ENCODE peak calls at places on chromosomes 4 and X, in seven cellular contexts. One of them, this sample, is unnamed.

GRCh38 chr4:146638801-146639351 is at the start of gene POU4F2:
- DNase-seq in NCI-H524: peak; percentile 50
- DNase-seq in HFF-Myc: no peak
- DNase-seq in stimulated activated CD8-positive, alpha-beta memory T cell treated with anti-CD3 and anti-CD28 coated beads, Interleukin-7, amount 100 ng/mL, for 1 hour: no peak
- DNase-seq in lower lobe of right lung: no peak
- DNase-seq in right cardiac atrium: peak; percentile 41
- DNase-seq in mesothelial cell of epicardium: peak; percentile 44
- DNase-seq in this sample: peak; percentile 67

GRCh38 chr4:685681-686218 is 3.2 kb downstream of the SLC49A3 start:
- DNase-seq in mesothelial cell of epicardium: no peak
- DNase-seq in stimulated activated CD8-positive, alpha-beta memory T cell treated with anti-CD3 and anti-CD28 coated beads, Interleukin-7, amount 100 ng/mL, for 1 hour: no peak
- DNase-seq in HFF-Myc: no peak
- DNase-seq in lower lobe of right lung: no peak
- DNase-seq in NCI-H524: no peak
- DNase-seq in right cardiac atrium: peak; percentile 59
- DNase-seq in this sample: no peak

GRCh38 chrX:2666491-2666890 is 24.6 kb upstream of the CD99 start:
- DNase-seq in lower lobe of right lung: no peak
- DNase-seq in stimulated activated CD8-positive, alpha-beta memory T cell treated with anti-CD3 and anti-CD28 coated beads, Interleukin-7, amount 100 ng/mL, for 1 hour: no peak
- DNase-seq in NCI-H524: no peak
- DNase-seq in mesothelial cell of epicardium: no peak
- DNase-seq in HFF-Myc: no peak
- DNase-seq in right cardiac atrium: no peak
- DNase-seq in this sample: no peak

GRCh38 chr4:147794787-147795413 is 63.0 kb downstream of the ARHGAP10 start:
- DNase-seq in stimulated activated CD8-positive, alpha-beta memory T cell treated with anti-CD3 and anti-CD28 coated beads, Interleukin-7, amount 100 ng/mL, for 1 hour: no peak
- DNase-seq in NCI-H524: no peak
- DNase-seq in right cardiac atrium: no peak
- DNase-seq in HFF-Myc: no peak
- DNase-seq in lower lobe of right lung: no peak
- DNase-seq in mesothelial cell of epicardium: no peak
- DNase-seq in this sample: no peak

GRCh38 chr4:168796362-168797106 is 213.5 kb downstream of the CBR4 start:
- DNase-seq in HFF-Myc: peak; percentile 42
- DNase-seq in lower lobe of right lung: no peak
- DNase-seq in right cardiac atrium: no peak
- DNase-seq in mesothelial cell of epicardium: no peak
- DNase-seq in stimulated activated CD8-positive, alpha-beta memory T cell treated with anti-CD3 and anti-CD28 coated beads, Interleukin-7, amount 100 ng/mL, for 1 hour: no peak
- DNase-seq in NCI-H524: no peak
- DNase-seq in this sample: no peak

GRCh38 chr4:67071641-67072040 is 473.7 kb downstream of the CENPC start:
- DNase-seq in mesothelial cell of epicardium: no peak
- DNase-seq in NCI-H524: no peak
- DNase-seq in stimulated activated CD8-positive, alpha-beta memory T cell treated with anti-CD3 and anti-CD28 coated beads, Interleukin-7, amount 100 ng/mL, for 1 hour: no peak
- DNase-seq in lower lobe of right lung: no peak
- DNase-seq in HFF-Myc: no peak
- DNase-seq in right cardiac atrium: no peak
- DNase-seq in this sample: peak; percentile 56

GRCh38 chr4:6095023-6095817 is 77.0 kb upstream of the C4orf50 start:
- DNase-seq in stimulated activated CD8-positive, alpha-beta memory T cell treated with anti-CD3 and anti-CD28 coated beads, Interleukin-7, amount 100 ng/mL, for 1 hour: no peak
- DNase-seq in right cardiac atrium: no peak
- DNase-seq in mesothelial cell of epicardium: no peak
- DNase-seq in HFF-Myc: no peak
- DNase-seq in lower lobe of right lung: no peak
- DNase-seq in NCI-H524: no peak
- DNase-seq in this sample: no peak

GRCh38 chr4:178752954-178753525 is 1310.8 kb upstream of the AGA start:
- DNase-seq in NCI-H524: peak; percentile 78
- DNase-seq in right cardiac atrium: no peak
- DNase-seq in mesothelial cell of epicardium: no peak
- DNase-seq in HFF-Myc: no peak
- DNase-seq in stimulated activated CD8-positive, alpha-beta memory T cell treated with anti-CD3 and anti-CD28 coated beads, Interleukin-7, amount 100 ng/mL, for 1 hour: no peak
- DNase-seq in lower lobe of right lung: no peak
- DNase-seq in this sample: peak; percentile 92

GRCh38 chrX:1027133-1027532 is 185.3 kb downstream of the CRLF2 start:
- DNase-seq in stimulated activated CD8-positive, alpha-beta memory T cell treated with anti-CD3 and anti-CD28 coated beads, Interleukin-7, amount 100 ng/mL, for 1 hour: no peak
- DNase-seq in NCI-H524: no peak
- DNase-seq in right cardiac atrium: no peak
- DNase-seq in HFF-Myc: no peak
- DNase-seq in mesothelial cell of epicardium: no peak
- DNase-seq in lower lobe of right lung: no peak
- DNase-seq in this sample: no peak

GRCh38 chr4:140926672-140927071 is 170.5 kb upstream of the TBC1D9 start:
- DNase-seq in stimulated activated CD8-positive, alpha-beta memory T cell treated with anti-CD3 and anti-CD28 coated beads, Interleukin-7, amount 100 ng/mL, for 1 hour: no peak
- DNase-seq in NCI-H524: no peak
- DNase-seq in right cardiac atrium: no peak
- DNase-seq in mesothelial cell of epicardium: no peak
- DNase-seq in HFF-Myc: no peak
- DNase-seq in lower lobe of right lung: no peak
- DNase-seq in this sample: no peak

GRCh38 chr4:119690871-119691270 is 62.3 kb upstream of the PDE5A start:
- DNase-seq in stimulated activated CD8-positive, alpha-beta memory T cell treated with anti-CD3 and anti-CD28 coated beads, Interleukin-7, amount 100 ng/mL, for 1 hour: no peak
- DNase-seq in right cardiac atrium: no peak
- DNase-seq in mesothelial cell of epicardium: no peak
- DNase-seq in lower lobe of right lung: no peak
- DNase-seq in NCI-H524: no peak
- DNase-seq in HFF-Myc: no peak
- DNase-seq in this sample: no peak

GRCh38 chrX:2500091-2500680 is 590 bp downstream of the DHRSX start:
- DNase-seq in NCI-H524: no peak
- DNase-seq in lower lobe of right lung: peak; percentile 61
- DNase-seq in stimulated activated CD8-positive, alpha-beta memory T cell treated with anti-CD3 and anti-CD28 coated beads, Interleukin-7, amount 100 ng/mL, for 1 hour: no peak
- DNase-seq in mesothelial cell of epicardium: no peak
- DNase-seq in right cardiac atrium: peak; percentile 79
- DNase-seq in HFF-Myc: no peak
- DNase-seq in this sample: no peak

GRCh38 chr4:3266076-3266475 is 17.1 kb downstream of the MSANTD1 start:
- DNase-seq in mesothelial cell of epicardium: no peak
- DNase-seq in right cardiac atrium: no peak
- DNase-seq in stimulated activated CD8-positive, alpha-beta memory T cell treated with anti-CD3 and anti-CD28 coated beads, Interleukin-7, amount 100 ng/mL, for 1 hour: no peak
- DNase-seq in NCI-H524: no peak
- DNase-seq in lower lobe of right lung: no peak
- DNase-seq in HFF-Myc: no peak
- DNase-seq in this sample: no peak

GRCh38 chr4:37717575-37717974 is 31.4 kb upstream of the RELL1 start:
- DNase-seq in mesothelial cell of epicardium: no peak
- DNase-seq in stimulated activated CD8-positive, alpha-beta memory T cell treated with anti-CD3 and anti-CD28 coated beads, Interleukin-7, amount 100 ng/mL, for 1 hour: no peak
- DNase-seq in lower lobe of right lung: no peak
- DNase-seq in HFF-Myc: peak; percentile 59
- DNase-seq in right cardiac atrium: no peak
- DNase-seq in NCI-H524: no peak
- DNase-seq in this sample: no peak

GRCh38 chr4:138832563-138832962 is 183.0 kb upstream of the NOCT start:
- DNase-seq in mesothelial cell of epicardium: no peak
- DNase-seq in right cardiac atrium: no peak
- DNase-seq in HFF-Myc: no peak
- DNase-seq in lower lobe of right lung: no peak
- DNase-seq in NCI-H524: no peak
- DNase-seq in stimulated activated CD8-positive, alpha-beta memory T cell treated with anti-CD3 and anti-CD28 coated beads, Interleukin-7, amount 100 ng/mL, for 1 hour: no peak
- DNase-seq in this sample: no peak

GRCh38 chr4:7358100-7358735 is 76.5 kb downstream of the PSAPL1 start:
- DNase-seq in HFF-Myc: peak; percentile 61
- DNase-seq in stimulated activated CD8-positive, alpha-beta memory T cell treated with anti-CD3 and anti-CD28 coated beads, Interleukin-7, amount 100 ng/mL, for 1 hour: no peak
- DNase-seq in right cardiac atrium: peak; percentile 68
- DNase-seq in lower lobe of right lung: no peak
- DNase-seq in NCI-H524: peak; percentile 98
- DNase-seq in mesothelial cell of epicardium: no peak
- DNase-seq in this sample: peak; percentile 61

GRCh38 chr4:113476800-113477199 is 284.7 kb downstream of the CAMK2D start:
- DNase-seq in lower lobe of right lung: no peak
- DNase-seq in mesothelial cell of epicardium: no peak
- DNase-seq in NCI-H524: no peak
- DNase-seq in HFF-Myc: no peak
- DNase-seq in right cardiac atrium: no peak
- DNase-seq in stimulated activated CD8-positive, alpha-beta memory T cell treated with anti-CD3 and anti-CD28 coated beads, Interleukin-7, amount 100 ng/mL, for 1 hour: no peak
- DNase-seq in this sample: no peak

GRCh38 chrX:153411255-153411987 is at the start of gene ZFP92:
- DNase-seq in mesothelial cell of epicardium: no peak
- DNase-seq in lower lobe of right lung: peak; percentile 62
- DNase-seq in NCI-H524: peak; percentile 29
- DNase-seq in stimulated activated CD8-positive, alpha-beta memory T cell treated with anti-CD3 and anti-CD28 coated beads, Interleukin-7, amount 100 ng/mL, for 1 hour: no peak
- DNase-seq in right cardiac atrium: peak; percentile 82
- DNase-seq in HFF-Myc: no peak
- DNase-seq in this sample: no peak

GRCh38 chr4:188154668-188155423 is 15.6 kb downstream of the TRIML1 start:
- DNase-seq in mesothelial cell of epicardium: no peak
- DNase-seq in stimulated activated CD8-positive, alpha-beta memory T cell treated with anti-CD3 and anti-CD28 coated beads, Interleukin-7, amount 100 ng/mL, for 1 hour: no peak
- DNase-seq in HFF-Myc: no peak
- DNase-seq in NCI-H524: no peak
- DNase-seq in right cardiac atrium: no peak
- DNase-seq in lower lobe of right lung: no peak
- DNase-seq in this sample: peak; percentile 13

GRCh38 chrX:119041175-119041574 is 31.6 kb upstream of the CT47C1 start:
- DNase-seq in NCI-H524: no peak
- DNase-seq in lower lobe of right lung: no peak
- DNase-seq in HFF-Myc: peak; percentile 33
- DNase-seq in mesothelial cell of epicardium: no peak
- DNase-seq in right cardiac atrium: no peak
- DNase-seq in stimulated activated CD8-positive, alpha-beta memory T cell treated with anti-CD3 and anti-CD28 coated beads, Interleukin-7, amount 100 ng/mL, for 1 hour: no peak
- DNase-seq in this sample: no peak

GRCh38 chr4:146329042-146329716 is 114.8 kb downstream of the REELD1 start:
- DNase-seq in stimulated activated CD8-positive, alpha-beta memory T cell treated with anti-CD3 and anti-CD28 coated beads, Interleukin-7, amount 100 ng/mL, for 1 hour: no peak
- DNase-seq in mesothelial cell of epicardium: no peak
- DNase-seq in lower lobe of right lung: no peak
- DNase-seq in HFF-Myc: no peak
- DNase-seq in NCI-H524: no peak
- DNase-seq in right cardiac atrium: no peak
- DNase-seq in this sample: no peak

GRCh38 chr4:147581601-147582350 is 35.4 kb upstream of the TMEM184C start:
- DNase-seq in NCI-H524: no peak
- DNase-seq in HFF-Myc: no peak
- DNase-seq in stimulated activated CD8-positive, alpha-beta memory T cell treated with anti-CD3 and anti-CD28 coated beads, Interleukin-7, amount 100 ng/mL, for 1 hour: no peak
- DNase-seq in mesothelial cell of epicardium: no peak
- DNase-seq in right cardiac atrium: no peak
- DNase-seq in lower lobe of right lung: no peak
- DNase-seq in this sample: no peak

GRCh38 chrX:124232523-124233201 is 99.8 kb upstream of the TEX13D start:
- DNase-seq in mesothelial cell of epicardium: no peak
- DNase-seq in HFF-Myc: no peak
- DNase-seq in stimulated activated CD8-positive, alpha-beta memory T cell treated with anti-CD3 and anti-CD28 coated beads, Interleukin-7, amount 100 ng/mL, for 1 hour: no peak
- DNase-seq in lower lobe of right lung: no peak
- DNase-seq in NCI-H524: no peak
- DNase-seq in right cardiac atrium: no peak
- DNase-seq in this sample: no peak

This sample was measured in NCI-H82.